ENCODE peak calls at places on chromosomes 11 and 22, in five cellular contexts. P, V, T, R and N are unnamed samples.

GRCh38 chr22:49103314-49104052 is 724.2 kb downstream of the BRD1 start:
- DNase-seq in P (no peak), V (no peak), T (no peak), R (no peak), N (no peak)

GRCh38 chr11:116326146-116326545 is 446.6 kb downstream of the BUD13 start:
- DNase-seq in P (no peak), V (no peak), T (peak; percentile 74), R (no peak), N (no peak)

GRCh38 chr22:20606041-20606783 is 98.8 kb downstream of the MED15 start:
- DNase-seq in P (peak; percentile 30), V (no peak), T (no peak), R (peak; percentile 81), N (peak; percentile 84)

GRCh38 chr11:93537022-93537421 is 6.2 kb downstream of the SMCO4 start:
- DNase-seq in P (no peak), V (no peak), T (no peak), R (no peak), N (peak; percentile 52)

GRCh38 chr11:102592634-102593581 is 32.2 kb downstream of the MMP20 start:
- DNase-seq in P (no peak), V (no peak), T (no peak), R (no peak), N (no peak)

GRCh38 chr11:5604896-5605295 is 8.5 kb downstream of the TRIM6 start:
- DNase-seq in P (no peak), V (no peak), T (no peak), R (no peak), N (no peak)

GRCh38 chr11:125207866-125208425 is 43.4 kb downstream of the PKNOX2 start:
- DNase-seq in P (no peak), V (no peak), T (no peak), R (no peak), N (no peak)

GRCh38 chr11:125941241-125941605 is 4.6 kb upstream of the VSIG10L2 start:
- DNase-seq in P (no peak), V (no peak), T (no peak), R (no peak), N (peak; percentile 15)

GRCh38 chr11:35097814-35098213 is 41.2 kb upstream of the CD44 start:
- DNase-seq in P (no peak), V (no peak), T (no peak), R (no peak), N (no peak)

GRCh38 chr11:129738242-129738641 is 77.4 kb upstream of the TMEM45B start:
- DNase-seq in P (no peak), V (no peak), T (no peak), R (no peak), N (no peak)

GRCh38 chr11:124454552-124454951 is 9.1 kb upstream of the OR8B8 start:
- DNase-seq in P (no peak), V (no peak), T (no peak), R (no peak), N (no peak)

GRCh38 chr11:2121227-2122130 is 17.7 kb downstream of the IGF2 start:
- DNase-seq in P (no peak), V (no peak), T (no peak), R (no peak), N (no peak)

GRCh38 chr11:359181-359714 is 10.1 kb upstream of the B4GALNT4 start:
- DNase-seq in P (no peak), V (no peak), T (no peak), R (peak; percentile 42), N (no peak)

GRCh38 chr11:13114566-13115465 is 105.7 kb downstream of the RASSF10 start:
- DNase-seq in P (no peak), V (no peak), T (peak; percentile 78), R (peak; percentile 61), N (peak; percentile 50)

GRCh38 chr11:18390088-18390487 is 4.3 kb upstream of the LDHA start:
- DNase-seq in P (no peak), V (no peak), T (no peak), R (no peak), N (no peak)

GRCh38 chr11:18383388-18384156 is 10.8 kb upstream of the LDHA start:
- DNase-seq in P (no peak), V (peak; percentile 70), T (peak; percentile 94), R (peak; percentile 62), N (peak; percentile 76)

GRCh38 chr11:18379201-18379600 is 15.2 kb upstream of the LDHA start:
- DNase-seq in P (no peak), V (no peak), T (no peak), R (no peak), N (no peak)

GRCh38 chr11:18384157-18384641 is 10.2 kb upstream of the LDHA start:
- DNase-seq in P (no peak), V (peak; percentile 51), T (no peak), R (peak; percentile 88), N (peak; percentile 63)
- TF ChIP-seq POLR2AphosphoS5 in P (no peak), V (peak; percentile 42), T (peak; percentile 59), R (peak; percentile 13), N (peak; percentile 22)

GRCh38 chr11:77569671-77570070 is 20.1 kb upstream of the AQP11 start:
- DNase-seq in P (no peak), V (no peak), T (no peak), R (no peak), N (no peak)

GRCh38 chr11:77568306-77568705 is 21.4 kb upstream of the AQP11 start:
- DNase-seq in P (no peak), V (no peak), T (no peak), R (no peak), N (no peak)

DNA sequence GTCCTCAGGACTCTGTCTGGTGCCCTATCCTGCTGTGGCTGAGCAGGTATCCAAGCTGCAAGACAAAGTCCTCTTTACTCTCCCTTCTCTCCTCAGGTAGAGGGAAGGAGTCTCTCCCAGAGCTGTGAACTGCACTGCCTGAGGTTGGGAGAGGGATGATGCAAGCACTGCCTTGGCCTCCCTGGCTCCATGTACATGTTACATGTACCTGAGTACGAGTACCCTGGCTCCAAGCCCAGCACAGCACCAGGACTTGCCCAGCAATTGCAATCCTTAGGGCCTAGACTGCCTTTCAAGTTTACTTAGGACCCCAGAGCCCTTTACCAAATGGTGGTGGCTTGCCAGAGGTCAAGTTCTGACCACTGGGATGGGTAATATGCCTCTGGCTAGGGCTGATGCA is 20.7 kb upstream of the AQP11 start:
- DNase-seq in P (no peak), V (no peak), T (no peak), R (no peak), N (no peak)
- H3K4me1 ChIP-seq in P (no peaks in the 10 kb centered on the region), V (no peaks in the 10 kb centered on the region), T (no peaks in the 10 kb centered on the region), R (no peaks in the 10 kb centered on the region), N (no peaks in the 10 kb centered on the region)

GRCh38 chr11:45079943-45080719 is 66.3 kb upstream of the PRDM11 start:
- DNase-seq in P (no peak), V (no peak), T (no peak), R (no peak), N (peak; percentile 35)
- TF ChIP-seq POLR2AphosphoS5 in P (no peak), V (no peak), T (no peak), R (no peak), N (no peak)

GRCh38 chr22:17980013-17980510 is 44.3 kb downstream of the MICAL3 start:
- DNase-seq in P (no peak), V (no peak), T (no peak), R (no peak), N (no peak)
- H3K4me1 ChIP-seq in P (peaks cover 15% of the 10 kb centered on the region), V (peaks cover 11% of the 10 kb centered on the region), T (peaks cover 48% of the 10 kb centered on the region), R (peaks cover 7% of the 10 kb centered on the region), N (peaks cover 17% of the 10 kb centered on the region)

GRCh38 chr11:14644396-14645246 is 1.0 kb downstream of the PDE3B start:
- DNase-seq in P (no peak), V (no peak), T (no peak), R (no peak), N (peak; percentile 34)
- TF ChIP-seq POLR2AphosphoS5 in P (no peak), V (no peak), T (no peak), R (no peak), N (no peak)

DNA sequence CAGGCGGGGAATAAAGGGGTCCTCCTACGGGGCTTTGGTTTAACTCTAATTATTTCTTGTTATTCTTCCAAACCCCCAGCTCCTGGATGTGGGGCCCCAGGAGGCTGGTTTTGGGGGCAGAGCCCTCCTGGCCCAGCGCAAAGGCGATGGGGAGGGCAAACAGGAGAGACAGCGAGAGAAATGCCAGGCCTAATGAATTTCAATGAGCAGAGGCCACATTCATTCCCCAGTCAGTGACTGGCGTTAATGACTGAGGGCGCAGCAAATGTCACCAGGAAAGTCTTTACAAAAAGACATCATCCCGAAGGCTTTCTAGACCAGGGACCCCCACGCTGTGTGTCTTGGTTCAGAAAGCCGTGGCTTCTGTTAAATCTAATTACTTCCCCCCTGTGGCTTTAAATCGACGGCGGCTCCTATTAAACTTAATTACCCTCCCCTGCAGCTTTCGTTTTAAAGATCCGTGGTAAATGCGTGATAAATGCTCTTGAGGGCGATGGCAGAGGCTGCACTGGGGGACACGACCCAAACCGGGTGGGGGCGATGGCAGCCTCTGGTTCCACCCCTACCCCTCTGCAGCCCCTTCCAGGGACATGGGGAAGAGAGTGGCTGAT is 1.5 kb upstream of the FGF19 start:
- DNase-seq in P (no peak), V (no peak), T (no peak), R (no peak), N (no peak)
- H3K4me1 ChIP-seq in P (peaks cover 6% of the 10 kb centered on the region), V (no peaks in the 10 kb centered on the region), T (peaks cover 40% of the 10 kb centered on the region), R (no peaks in the 10 kb centered on the region), N (peaks cover 36% of the 10 kb centered on the region)

DNA sequence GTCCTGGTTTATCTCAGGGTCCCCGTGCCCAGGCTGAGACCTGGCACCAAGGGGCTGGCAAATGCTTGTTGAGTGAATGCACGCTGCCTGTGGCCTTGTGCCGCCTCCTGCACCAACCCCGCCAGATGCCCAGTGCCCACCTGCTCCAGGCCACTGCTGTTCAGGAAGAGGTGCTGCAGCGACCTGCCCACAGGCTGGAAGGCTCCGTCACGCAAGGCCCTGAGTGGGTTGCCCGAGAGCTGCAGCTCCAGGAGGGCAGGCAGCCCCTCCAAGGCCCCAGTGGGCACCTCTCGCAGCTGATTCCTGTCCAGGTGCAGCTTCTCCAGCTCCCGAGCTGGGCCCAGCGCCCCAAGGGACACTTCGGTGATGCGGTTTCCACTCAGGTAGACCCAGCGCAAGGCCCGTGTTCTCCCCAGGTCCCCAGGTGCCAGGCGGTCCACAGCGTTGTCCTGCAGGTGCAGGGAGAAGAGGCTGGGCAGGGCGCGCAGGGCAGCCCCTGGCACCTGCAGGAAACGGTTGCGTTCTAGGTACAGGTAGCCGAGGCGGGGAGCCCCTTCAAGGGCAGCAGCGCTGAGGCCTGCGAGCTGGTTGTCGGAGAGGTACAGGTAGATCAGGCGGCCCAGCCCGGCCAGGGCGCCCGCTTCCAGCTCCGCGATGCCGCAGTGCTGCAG is 3.6 kb downstream of the CHADL start:
- DNase-seq in P (no peak), V (no peak), T (no peak), R (no peak), N (no peak)
- TF ChIP-seq POLR2AphosphoS5 in P (no peak), V (no peak), T (no peak), R (no peak), N (no peak)

GRCh38 chr22:50527921-50528681 is 1.7 kb downstream of the TYMP start:
- DNase-seq in P (no peak), V (no peak), T (no peak), R (no peak), N (no peak)
- H3K4me1 ChIP-seq in P (peaks cover 4% of the 10 kb centered on the region), V (peaks cover 21% of the 10 kb centered on the region), T (peaks cover 87% of the 10 kb centered on the region), R (peaks cover 10% of the 10 kb centered on the region), N (peaks cover 83% of the 10 kb centered on the region)

GRCh38 chr11:107752954-107753822 is 41.3 kb upstream of the SLN start:
- DNase-seq in P (no peak), V (no peak), T (no peak), R (no peak), N (no peak)
- TF ChIP-seq POLR2AphosphoS5 in P (no peak), V (no peak), T (no peak), R (no peak), N (no peak)

GRCh38 chr22:46096051-46096450 is 54.3 kb upstream of the PPARA start:
- DNase-seq in P (no peak), V (no peak), T (no peak), R (no peak), N (no peak)
- H3K4me1 ChIP-seq in P (peaks cover 81% of the 10 kb centered on the region), V (no peaks in the 10 kb centered on the region), T (peaks cover 99% of the 10 kb centered on the region), R (peaks cover 70% of the 10 kb centered on the region), N (peaks cover 95% of the 10 kb centered on the region)